ENCODE peak calls at places on chromosome 12, in four cellular contexts. S is endothelial cell, P is lower lobe of right lung, O is GM13976. M is an unnamed sample.

GRCh38 chr12:14995583-14996425 is 23.0 kb downstream of the PDE6H start:
- DNase-seq in S (no peak), P (no peak), O (no peak), M (no peak)

GRCh38 chr12:38118632-38119031 is 197.9 kb upstream of the ALG10B start:
- DNase-seq in S (no peak), P (no peak), O (no peak), M (no peak)

GRCh38 chr12:22408605-22409004 is 74.1 kb upstream of the ST8SIA1 start:
- DNase-seq in S (no peak), P (no peak), O (no peak), M (no peak)

GRCh38 chr12:27316947-27317346 is 15.7 kb upstream of the BMAL2 start:
- DNase-seq in S (no peak), P (no peak), O (no peak), M (no peak)

GRCh38 chr12:80116735-80117134 is 17.4 kb downstream of the OTOGL start:
- DNase-seq in S (no peak), P (no peak), O (no peak), M (no peak)

GRCh38 chr12:48810817-48811453 is 7.4 kb upstream of the CACNB3 start:
- DNase-seq in S (no peak), P (no peak), O (no peak), M (no peak)

GRCh38 chr12:79143803-79144202 is 279.2 kb downstream of the SYT1 start:
- DNase-seq in S (no peak), P (no peak), O (no peak), M (no peak)

GRCh38 chr12:75863475-75863874 is 168.1 kb downstream of the PHLDA1 start:
- DNase-seq in S (no peak), P (no peak), O (no peak), M (no peak)

GRCh38 chr12:107058190-107058589 is 35.2 kb downstream of the CRY1 start:
- DNase-seq in S (no peak), P (no peak), O (no peak), M (no peak)

GRCh38 chr12:57133013-57133569 is 4.8 kb downstream of the LRP1 start:
- DNase-seq in S (no peak), P (no peak), O (no peak), M (no peak)

GRCh38 chr12:111068281-111068680 is 147.9 kb upstream of the MYL2 start:
- DNase-seq in S (no peak), P (no peak), O (no peak), M (peak)

GRCh38 chr12:128387811-128388422 is 120.9 kb downstream of the TMEM132C start:
- DNase-seq in S (no peak), P (peak), O (peak), M (peak)

GRCh38 chr12:62435337-62436163 is 31.1 kb upstream of the MON2 start:
- DNase-seq in S (peak), P (peak), O (peak), M (peak)

GRCh38 chr12:113382206-113382605 is 21.5 kb downstream of the SDS start:
- DNase-seq in S (no peak), P (no peak), O (no peak), M (no peak)

GRCh38 chr12:112664569-112664968 is 127.0 kb upstream of the RPH3A start:
- DNase-seq in S (peak), P (no peak), O (no peak), M (peak)

GRCh38 chr12:65510584-65511050 is 232.1 kb downstream of the MSRB3 start:
- DNase-seq in S (no peak), P (no peak), O (no peak), M (no peak)

GRCh38 chr12:85765443-85765842 is 70.8 kb downstream of the RASSF9 start:
- DNase-seq in S (no peak), P (no peak), O (no peak), M (no peak)

GRCh38 chr12:56581418-56582145 is 48.5 kb downstream of the BAZ2A start:
- DNase-seq in S (no peak), P (no peak), O (no peak), M (peak)

GRCh38 chr12:28248555-28249127 is 58.4 kb downstream of the CCDC91 start:
- DNase-seq in S (no peak), P (no peak), O (peak), M (no peak)

GRCh38 chr12:100043657-100044056 is 58.9 kb upstream of the ANKS1B start:
- DNase-seq in S (no peak), P (no peak), O (no peak), M (no peak)

GRCh38 chr12:91507754-91508153 is 325.1 kb upstream of the DCN start:
- DNase-seq in S (no peak), P (no peak), O (no peak), M (no peak)

GRCh38 chr12:51395283-51396230 is 4.4 kb upstream of the GALNT6 start:
- DNase-seq in S (no peak), P (no peak), O (peak), M (peak)

GRCh38 chr12:103780093-103780440 is 61.0 kb downstream of the NT5DC3 start:
- DNase-seq in S (no peak), P (no peak), O (no peak), M (no peak)

DNA sequence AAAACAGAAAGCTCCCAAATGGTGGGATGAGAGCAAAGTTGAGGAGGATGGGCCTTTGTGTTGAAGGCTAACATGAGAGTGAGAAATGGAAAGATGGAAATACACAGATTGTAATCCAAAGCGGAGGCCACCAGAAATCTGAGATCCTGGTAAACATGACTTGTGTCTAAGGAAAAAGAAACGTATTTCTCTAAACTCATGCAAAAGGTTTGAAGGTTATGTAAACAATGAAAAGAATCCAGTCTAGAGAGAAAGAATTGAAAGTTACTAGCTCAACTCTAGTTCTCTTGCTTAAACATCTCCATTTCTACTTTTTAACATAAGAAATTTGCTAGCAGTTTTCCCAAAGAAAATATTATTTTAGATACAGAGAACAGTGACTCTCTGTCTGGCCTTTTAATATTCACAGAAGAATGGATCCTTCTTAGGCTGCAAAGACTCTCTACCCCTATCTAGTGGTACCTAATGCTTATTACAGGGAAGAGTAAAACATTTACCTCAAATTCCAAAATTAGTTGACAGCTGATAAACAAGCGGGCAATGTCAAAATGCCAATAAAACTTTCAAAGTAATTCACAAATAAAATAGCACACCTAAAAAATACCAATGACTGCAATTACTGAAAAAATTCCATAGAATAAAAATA is 75.8 kb upstream of the SOX5 start:
- DNase-seq in S (no peak), P (no peak), O (no peak), M (no peak)
- TF ChIP-seq CTCF in S (peak), P (no peak), O (peak), M (no peak)

GRCh38 chr12:70040141-70040540 is 203.1 kb upstream of the CNOT2 start:
- DNase-seq in S (no peak), P (no peak), O (no peak), M (no peak)
- TF ChIP-seq CTCF in S (no peak), P (no peak), O (no peak), M (no peak)

DNA sequence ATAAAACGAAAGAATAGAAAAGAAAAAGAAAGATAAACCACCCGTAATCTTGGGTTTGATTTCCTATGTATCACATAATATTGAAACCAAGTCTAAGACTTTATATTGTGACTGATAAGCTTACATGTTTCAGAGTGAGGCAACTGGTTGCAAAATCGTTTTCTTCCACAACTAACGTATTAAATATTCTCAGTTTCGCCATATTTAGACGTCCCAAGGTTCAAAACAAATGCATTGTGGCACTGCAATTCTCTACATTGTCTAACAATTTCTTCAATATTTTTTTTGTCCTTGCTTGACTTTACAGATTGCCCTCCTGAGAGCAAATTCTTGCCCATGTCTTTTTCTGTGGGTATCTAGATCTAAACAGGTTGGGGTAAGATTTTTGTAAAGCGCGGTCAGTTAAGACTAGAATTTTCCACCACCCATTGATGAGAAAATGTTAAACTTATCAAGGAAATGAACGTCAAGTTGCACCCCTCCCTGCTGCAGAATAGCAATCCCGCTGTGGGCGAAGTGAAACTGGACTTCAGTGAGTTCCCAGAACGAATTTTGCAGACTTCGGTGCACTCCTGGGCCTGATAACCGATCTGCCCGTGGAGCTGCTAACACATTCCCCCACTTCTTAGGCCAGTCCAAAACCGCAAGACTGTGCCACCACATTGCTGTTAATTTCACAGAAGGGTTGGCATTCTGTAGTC is 2.7 kb downstream of the TBX3 start:
- DNase-seq in S (no peak), P (no peak), O (no peak), M (no peak)
- TF ChIP-seq CTCF in S (no peak), P (no peak), O (no peak), M (no peak)

GRCh38 chr12:39464976-39465375 is 22.1 kb upstream of the KIF21A start:
- DNase-seq in S (no peak), P (no peak), O (no peak), M (no peak)

GRCh38 chr12:39467432-39467870 is 24.5 kb upstream of the KIF21A start:
- DNase-seq in S (no peak), P (no peak), O (peak), M (peak)
- TF ChIP-seq CTCF in S (no peak), P (no peak), O (no peak), M (no peak)

GRCh38 chr12:109773384-109774011 is 59.7 kb downstream of the TRPV4 start:
- DNase-seq in S (no peak), P (peak), O (no peak), M (no peak)

GRCh38 chr12:109776624-109777023 is 56.6 kb downstream of the TRPV4 start:
- DNase-seq in S (no peak), P (no peak), O (no peak), M (no peak)

GRCh38 chr12:109772622-109773321 is 59.1 kb downstream of the FAM222A start:
- DNase-seq in S (no peak), P (peak), O (no peak), M (no peak)

GRCh38 chr12:109777544-109777943 is 55.7 kb downstream of the TRPV4 start:
- DNase-seq in S (no peak), P (peak), O (peak), M (peak)

GRCh38 chr12:109775172-109775881 is 57.9 kb downstream of the TRPV4 start:
- DNase-seq in S (peak), P (peak), O (peak), M (peak)
- TF ChIP-seq CTCF in S (peak), P (peak), O (peak), M (peak)

GRCh38 chr12:121232977-121233627 is 23.2 kb downstream of the P2RX4 start:
- DNase-seq in S (no peak), P (no peak), O (no peak), M (no peak)
- TF ChIP-seq CTCF in S (no peak), P (no peak), O (no peak), M (no peak)

DNA sequence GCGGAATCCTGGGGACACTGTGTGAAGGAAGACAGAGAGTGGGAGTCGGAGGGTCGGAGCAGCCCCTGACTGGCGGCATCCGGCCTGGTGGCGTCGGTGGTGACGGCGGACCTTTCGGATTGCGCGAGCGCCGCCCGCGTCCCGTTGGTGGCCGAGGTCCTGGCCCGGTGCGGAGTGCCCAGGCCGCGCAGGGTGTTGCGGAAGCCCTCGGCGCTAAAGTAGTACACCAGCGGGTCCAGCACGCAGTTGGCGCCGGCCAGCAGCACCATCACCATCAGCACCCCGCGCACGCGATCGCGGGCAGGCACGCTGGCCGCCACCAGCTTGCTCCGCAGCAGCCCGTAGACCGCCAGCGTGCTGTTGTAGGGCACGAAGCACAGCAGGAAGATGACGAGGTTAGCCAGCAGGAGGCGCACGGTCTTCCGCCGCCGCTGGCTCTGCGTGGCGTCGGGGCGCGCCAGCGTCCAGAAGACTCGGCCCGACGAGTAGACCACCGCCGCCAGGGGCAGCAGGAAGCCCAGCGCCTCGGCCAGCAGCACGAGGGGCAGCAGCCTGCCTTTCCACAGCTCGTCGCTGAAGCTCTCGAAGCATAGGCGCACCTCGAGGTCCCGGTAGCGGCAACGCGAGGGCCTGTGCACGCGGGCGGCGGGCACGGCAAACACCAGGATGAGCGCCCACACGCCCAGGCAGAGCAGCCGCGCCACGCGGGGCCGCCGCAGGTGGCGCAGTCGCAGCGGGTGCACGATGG is 13.1 kb upstream of the CHD4 start:
- DNase-seq in S (peak), P (peak), O (no peak), M (peak)
- TF ChIP-seq CTCF in S (peak), P (peak), O (no peak), M (peak)